ENCODE peak calls at places on chromosomes 16 and 17, in nine cellular contexts. I, F, J, H, P, K, Y, T and W are unnamed samples.

GRCh38 chr16:52456368-52456767 is 90.6 kb downstream of the TOX3 start:
- DNase-seq in K (no peak), H (no peak), Y (no peak), F (no peak), T (no peak), I (no peak), J (no peak), P (no peak), W (no peak)

GRCh38 chr17:47012457-47012856 is 33.4 kb upstream of the RPRML start:
- DNase-seq in Y (no peak), P (no peak), H (no peak), F (no peak), T (no peak), J (no peak), I (no peak), K (no peak), W (no peak)

GRCh38 chr17:69047368-69048263 is 13.1 kb downstream of the ABCA9 start:
- DNase-seq in Y (peak; percentile 47), J (peak; percentile 93), K (peak; percentile 25), F (peak; percentile 42), T (peak; percentile 62), P (peak; percentile 56), H (peak; percentile 80), I (peak; percentile 33), W (no peak)

GRCh38 chr16:49491736-49492089 is 118.1 kb downstream of the C16orf78 start:
- DNase-seq in Y (peak; percentile 53), P (no peak), J (no peak), I (no peak), H (peak; percentile 21), T (no peak), F (no peak), K (peak; percentile 10), W (peak; percentile 42)

GRCh38 chr17:46979023-46979870 is at the start of gene RPRML:
- DNase-seq in F (no peak), J (no peak), Y (peak; percentile 51), P (peak; percentile 15), H (peak; percentile 37), T (peak; percentile 81), I (peak; percentile 24), K (peak; percentile 54), W (no peak)

GRCh38 chr17:50687200-50688066 is 20.3 kb downstream of the ANKRD40 start:
- DNase-seq in Y (no peak), K (no peak), P (no peak), F (no peak), J (peak; percentile 51), I (no peak), H (no peak), T (peak; percentile 66), W (no peak)

GRCh38 chr16:71407731-71408130 is 34.1 kb downstream of the TLE7 start:
- DNase-seq in Y (no peak), K (no peak), H (no peak), I (no peak), T (no peak), J (no peak), P (no peak), F (no peak), W (no peak)

GRCh38 chr16:65660390-65660789 is 538.5 kb upstream of the CDH11 start:
- DNase-seq in I (no peak), K (no peak), F (peak; percentile 3), J (no peak), P (peak; percentile 72), H (no peak), Y (no peak), T (no peak), W (peak; percentile 74)

GRCh38 chr17:64259922-64260321 is 3.1 kb downstream of the TEX2 start:
- DNase-seq in J (peak; percentile 58), I (no peak), Y (no peak), P (peak; percentile 84), K (no peak), H (no peak), F (no peak), T (no peak), W (no peak)

GRCh38 chr16:21563676-21564075 is 35.7 kb upstream of the METTL9 start:
- DNase-seq in F (no peak), T (no peak), K (no peak), Y (no peak), J (no peak), I (no peak), H (no peak), P (no peak), W (peak; percentile 19)

GRCh38 chr16:53131363-53132071 is 76.7 kb downstream of the CHD9 start:
- DNase-seq in Y (peak; percentile 52), T (peak; percentile 92), I (peak; percentile 37), K (peak; percentile 48), J (peak; percentile 40), F (no peak), P (peak; percentile 69), H (peak; percentile 63), W (peak; percentile 74)

GRCh38 chr17:59534583-59534982 is 30.8 kb upstream of the DHX40 start:
- DNase-seq in J (no peak), Y (no peak), F (no peak), I (no peak), K (peak; percentile 43), H (no peak), P (no peak), T (no peak), W (no peak)

GRCh38 chr16:30406911-30407793 is at the start of gene ZNF771:
- DNase-seq in I (peak; percentile 85), P (peak; percentile 89), K (peak; percentile 90), Y (peak; percentile 84), H (peak; percentile 95), J (peak; percentile 87), F (peak; percentile 17), T (peak; percentile 98), W (peak; percentile 86)

GRCh38 chr16:49503242-49504022 is 129.8 kb downstream of the C16orf78 start:
- DNase-seq in T (no peak), Y (no peak), K (no peak), F (no peak), J (no peak), I (no peak), H (no peak), P (no peak), W (peak; percentile 42)

GRCh38 chr16:23407436-23408125 is 45.4 kb downstream of the COG7 start:
- DNase-seq in J (no peak), I (no peak), H (no peak), F (no peak), P (no peak), K (no peak), Y (no peak), T (no peak), W (no peak)

GRCh38 chr17:40090234-40091111 is 9.9 kb downstream of the NR1D1 start:
- DNase-seq in K (no peak), H (no peak), P (no peak), I (no peak), J (no peak), F (no peak), Y (no peak), T (no peak), W (no peak)

GRCh38 chr16:70466812-70467090 is 12.4 kb downstream of the FCSK start:
- DNase-seq in Y (no peak), H (no peak), I (no peak), F (no peak), J (no peak), K (no peak), T (no peak), P (no peak), W (no peak)

GRCh38 chr16:19168173-19169080 is at the start of gene SYT17:
- DNase-seq in T (no peak), H (peak; percentile 21), I (peak; percentile 23), F (no peak), Y (peak; percentile 49), J (no peak), P (no peak), K (peak; percentile 38), W (no peak)

GRCh38 chr17:65389426-65389825 is 172.0 kb downstream of the AXIN2 start:
- DNase-seq in J (no peak), T (no peak), I (no peak), Y (no peak), H (no peak), K (no peak), F (peak; percentile 12), P (no peak), W (no peak)

GRCh38 chr17:74920679-74921044 is 2.4 kb downstream of the USH1G start:
- DNase-seq in Y (no peak), J (no peak), H (no peak), P (no peak), F (no peak), K (no peak), I (no peak), T (no peak), W (no peak)

GRCh38 chr17:74921045-74921681 is 1.9 kb downstream of the USH1G start:
- DNase-seq in P (peak; percentile 55), Y (no peak), K (no peak), H (no peak), T (peak; percentile 58), I (no peak), F (no peak), J (no peak), W (no peak)

GRCh38 chr17:74920306-74920620 is 2.8 kb downstream of the USH1G start:
- DNase-seq in J (no peak), P (no peak), F (no peak), Y (no peak), I (no peak), T (no peak), K (no peak), H (no peak), W (no peak)

GRCh38 chr17:74918906-74919305 is 4.1 kb downstream of the USH1G start:
- DNase-seq in H (no peak), T (no peak), I (no peak), F (no peak), P (no peak), Y (no peak), K (no peak), J (no peak), W (no peak)

GRCh38 chr17:74919440-74920305 is 3.4 kb downstream of the USH1G start:
- DNase-seq in J (peak; percentile 6), K (peak; percentile 80), I (no peak), H (peak; percentile 33), T (no peak), Y (peak; percentile 40), F (no peak), P (no peak), W (no peak)
- TF ChIP-seq CTCF in J (no peak), K (peak; percentile 64), I (peak; percentile 43), H (no peak), T (no peak), Y (no peak), F (peak; percentile 38), P (no peak), W (no peak)

GRCh38 chr17:77214743-77215142 is 74.0 kb downstream of the SEC14L1 start:
- DNase-seq in T (no peak), J (peak; percentile 54), Y (peak; percentile 51), F (no peak), H (peak; percentile 26), K (peak; percentile 79), I (no peak), P (peak; percentile 41), W (no peak)
- TF ChIP-seq CTCF in T (peak; percentile 53), J (peak; percentile 37), Y (no peak), F (peak; percentile 67), H (peak; percentile 56), K (peak; percentile 69), I (peak; percentile 45), P (peak; percentile 62), W (peak; percentile 50)

GRCh38 chr17:704111-704864 is 10.4 kb downstream of the VPS53 start:
- DNase-seq in P (no peak), H (no peak), I (no peak), J (no peak), K (no peak), Y (no peak), T (no peak), F (no peak), W (no peak)
- TF ChIP-seq CTCF in P (no peak), H (no peak), I (no peak), J (no peak), K (no peak), Y (no peak), T (no peak), F (no peak), W (no peak)

GRCh38 chr17:6843241-6843890 is 11.8 kb upstream of the TEKT1 start:
- DNase-seq in K (peak; percentile 74), T (no peak), F (no peak), J (peak; percentile 68), H (no peak), I (no peak), Y (no peak), P (peak; percentile 73), W (no peak)
- TF ChIP-seq CTCF in K (peak; percentile 92), T (peak; percentile 20), F (peak; percentile 26), J (peak; percentile 2), H (peak; percentile 53), I (peak; percentile 68), Y (peak; percentile 72), P (peak; percentile 28), W (peak; percentile 77)